ENCODE peak calls at places on chromosomes 3 and 15, in nine cellular contexts. One of them, this sample, is unnamed.

GRCh38 chr3:123618768-123619484 is 34.1 kb upstream of the HACD2 start:
- DNase-seq in GM23338: no peak
- DNase-seq in ACHN: no peak
- DNase-seq in stomach: peak; percentile 60
- DNase-seq in fibroblast of lung: peak; percentile 94
- DNase-seq in mucosa of gallbladder: peak; percentile 71
- DNase-seq in ecto neural progenitor cell: no peak
- DNase-seq in adipocyte: peak; percentile 86
- DNase-seq in dermis microvascular lymphatic vessel endothelial cell: peak; percentile 47
- DNase-seq in this sample: peak; percentile 85

GRCh38 chr3:45852828-45853227 is 10.9 kb upstream of the LZTFL1 start:
- DNase-seq in GM23338: no peak
- DNase-seq in ACHN: no peak
- DNase-seq in stomach: no peak
- DNase-seq in fibroblast of lung: no peak
- DNase-seq in mucosa of gallbladder: no peak
- DNase-seq in ecto neural progenitor cell: no peak
- DNase-seq in adipocyte: no peak
- DNase-seq in dermis microvascular lymphatic vessel endothelial cell: no peak
- DNase-seq in this sample: no peak

GRCh38 chr3:104564045-104564643 is 802.6 kb upstream of the ALCAM start:
- DNase-seq in GM23338: peak; percentile 84
- DNase-seq in ACHN: peak; percentile 31
- DNase-seq in stomach: peak; percentile 75
- DNase-seq in fibroblast of lung: peak; percentile 54
- DNase-seq in mucosa of gallbladder: peak; percentile 31
- DNase-seq in ecto neural progenitor cell: no peak
- DNase-seq in adipocyte: peak; percentile 55
- DNase-seq in dermis microvascular lymphatic vessel endothelial cell: peak; percentile 55
- DNase-seq in this sample: peak; percentile 65

GRCh38 chr3:52317601-52318000 is 1.5 kb downstream of the DNAH1 start:
- DNase-seq in GM23338: peak; percentile 94
- DNase-seq in ACHN: no peak
- DNase-seq in stomach: peak; percentile 77
- DNase-seq in fibroblast of lung: peak; percentile 29
- DNase-seq in mucosa of gallbladder: peak; percentile 42
- DNase-seq in ecto neural progenitor cell: peak; percentile 88
- DNase-seq in adipocyte: peak; percentile 47
- DNase-seq in dermis microvascular lymphatic vessel endothelial cell: peak; percentile 46
- DNase-seq in this sample: peak; percentile 59

GRCh38 chr3:105606052-105606451 is 239.3 kb downstream of the ALCAM start:
- DNase-seq in GM23338: no peak
- DNase-seq in ACHN: no peak
- DNase-seq in stomach: no peak
- DNase-seq in fibroblast of lung: peak; percentile 49
- DNase-seq in mucosa of gallbladder: no peak
- DNase-seq in ecto neural progenitor cell: no peak
- DNase-seq in adipocyte: peak; percentile 45
- DNase-seq in dermis microvascular lymphatic vessel endothelial cell: no peak
- DNase-seq in this sample: peak; percentile 84

GRCh38 chr3:72137865-72138861 is 353.2 kb upstream of the PROK2 start:
- DNase-seq in GM23338: no peak
- DNase-seq in ACHN: no peak
- DNase-seq in stomach: no peak
- DNase-seq in fibroblast of lung: no peak
- DNase-seq in mucosa of gallbladder: no peak
- DNase-seq in ecto neural progenitor cell: no peak
- DNase-seq in adipocyte: no peak
- DNase-seq in dermis microvascular lymphatic vessel endothelial cell: no peak
- DNase-seq in this sample: no peak

GRCh38 chr3:69085543-69086132 is 901 bp downstream of the ARL6IP5 start:
- DNase-seq in GM23338: no peak
- DNase-seq in ACHN: peak; percentile 25
- DNase-seq in stomach: peak; percentile 33
- DNase-seq in fibroblast of lung: peak; percentile 54
- DNase-seq in mucosa of gallbladder: no peak
- DNase-seq in ecto neural progenitor cell: no peak
- DNase-seq in adipocyte: no peak
- DNase-seq in dermis microvascular lymphatic vessel endothelial cell: peak; percentile 46
- DNase-seq in this sample: peak; percentile 40

GRCh38 chr3:113659121-113659531 is 37.3 kb downstream of the USF3 start:
- DNase-seq in GM23338: no peak
- DNase-seq in ACHN: no peak
- DNase-seq in stomach: no peak
- DNase-seq in fibroblast of lung: no peak
- DNase-seq in mucosa of gallbladder: no peak
- DNase-seq in ecto neural progenitor cell: no peak
- DNase-seq in adipocyte: no peak
- DNase-seq in dermis microvascular lymphatic vessel endothelial cell: no peak
- DNase-seq in this sample: no peak

GRCh38 chr3:109685084-109686079 is 348.0 kb upstream of the DPPA4 start:
- DNase-seq in GM23338: no peak
- DNase-seq in ACHN: peak; percentile 93
- DNase-seq in stomach: peak; percentile 81
- DNase-seq in fibroblast of lung: peak; percentile 99
- DNase-seq in mucosa of gallbladder: peak; percentile 94
- DNase-seq in ecto neural progenitor cell: no peak
- DNase-seq in adipocyte: peak; percentile 98
- DNase-seq in dermis microvascular lymphatic vessel endothelial cell: peak; percentile 86
- DNase-seq in this sample: peak; percentile 99

GRCh38 chr15:90407871-90408317 is 19.9 kb downstream of the IQGAP1 start:
- DNase-seq in GM23338: no peak
- DNase-seq in ACHN: no peak
- DNase-seq in stomach: no peak
- DNase-seq in fibroblast of lung: peak; percentile 81
- DNase-seq in mucosa of gallbladder: no peak
- DNase-seq in ecto neural progenitor cell: no peak
- DNase-seq in adipocyte: no peak
- DNase-seq in dermis microvascular lymphatic vessel endothelial cell: peak; percentile 87
- DNase-seq in this sample: peak; percentile 47

GRCh38 chr15:69719527-69719926 is 266.9 kb downstream of the RPLP1 start:
- DNase-seq in GM23338: no peak
- DNase-seq in ACHN: no peak
- DNase-seq in stomach: peak; percentile 32
- DNase-seq in fibroblast of lung: no peak
- DNase-seq in mucosa of gallbladder: peak; percentile 52
- DNase-seq in ecto neural progenitor cell: no peak
- DNase-seq in adipocyte: no peak
- DNase-seq in dermis microvascular lymphatic vessel endothelial cell: peak; percentile 12
- DNase-seq in this sample: no peak

GRCh38 chr15:39582286-39582976 is 1.6 kb downstream of the THBS1 start:
- DNase-seq in GM23338: no peak
- DNase-seq in ACHN: peak; percentile 34
- DNase-seq in stomach: no peak
- DNase-seq in fibroblast of lung: peak; percentile 57
- DNase-seq in mucosa of gallbladder: no peak
- DNase-seq in ecto neural progenitor cell: no peak
- DNase-seq in adipocyte: peak; percentile 57
- DNase-seq in dermis microvascular lymphatic vessel endothelial cell: peak; percentile 48
- DNase-seq in this sample: peak; percentile 71

GRCh38 chr3:30098206-30098605 is 508.2 kb upstream of the TGFBR2 start:
- DNase-seq in GM23338: no peak
- DNase-seq in ACHN: no peak
- DNase-seq in stomach: no peak
- DNase-seq in fibroblast of lung: no peak
- DNase-seq in mucosa of gallbladder: no peak
- DNase-seq in ecto neural progenitor cell: no peak
- DNase-seq in adipocyte: no peak
- DNase-seq in dermis microvascular lymphatic vessel endothelial cell: no peak
- DNase-seq in this sample: peak; percentile 9

GRCh38 chr3:97689962-97690361 is 74.6 kb upstream of the ARL6 start:
- DNase-seq in GM23338: no peak
- DNase-seq in ACHN: no peak
- DNase-seq in stomach: no peak
- DNase-seq in fibroblast of lung: no peak
- DNase-seq in mucosa of gallbladder: no peak
- DNase-seq in ecto neural progenitor cell: no peak
- DNase-seq in adipocyte: no peak
- DNase-seq in dermis microvascular lymphatic vessel endothelial cell: no peak
- DNase-seq in this sample: no peak

GRCh38 chr3:25479727-25480010 is 51.6 kb downstream of the RARB start:
- DNase-seq in GM23338: no peak
- DNase-seq in ACHN: no peak
- DNase-seq in stomach: no peak
- DNase-seq in fibroblast of lung: no peak
- DNase-seq in mucosa of gallbladder: no peak
- DNase-seq in ecto neural progenitor cell: no peak
- DNase-seq in adipocyte: no peak
- DNase-seq in dermis microvascular lymphatic vessel endothelial cell: no peak
- DNase-seq in this sample: no peak

This sample was measured in EH.